ENCODE peak calls at places on chromosomes 11 and 22, in six cellular contexts. O is CD8-positive, alpha-beta T cell; C is left ventricle myocardium inferior; S is right atrium auricular region; T is psoas muscle; K is uterus. J is an unnamed sample. For H3K36me3 and H3K9me3, the result is how much of the 10 kb centered on the place peaks cover.

GRCh38 chr11:122215244-122215992 is 99.4 kb upstream of the BLID start:
- DNase-seq in O (no peak), C (peak), S (peak), T (peak), K (peak), J (peak)

GRCh38 chr22:31400023-31400397 is 606 bp downstream of the DRG1 start:
- DNase-seq in O (no peak), C (no peak), S (no peak), T (no peak), K (no peak), J (no peak)

GRCh38 chr22:37403267-37403960 is 23.9 kb downstream of the ELFN2 start:
- DNase-seq in O (no peak), C (no peak), S (no peak), T (no peak), K (no peak), J (no peak)

GRCh38 chr11:69449320-69450063 is 32.0 kb upstream of the LINC01488 start:
- DNase-seq in O (no peak), C (peak), S (peak), T (peak), K (peak), J (peak)

GRCh38 chr11:61718613-61719302 is 33.7 kb upstream of the MYRF start:
- DNase-seq in O (no peak), C (peak), S (no peak), T (no peak), K (peak), J (peak)

GRCh38 chr11:71252434-71252781 is at the start of gene SHANK2:
- DNase-seq in O (no peak), C (no peak), S (no peak), T (no peak), K (no peak), J (no peak)

GRCh38 chr11:15501566-15501965 is 386.8 kb downstream of the INSC start:
- DNase-seq in O (no peak), C (no peak), S (no peak), T (no peak), K (no peak), J (no peak)

GRCh38 chr11:84524422-84525051 is 1102.6 kb downstream of the DLG2 start:
- DNase-seq in O (no peak), C (no peak), S (no peak), T (no peak), K (no peak), J (no peak)

GRCh38 chr11:65083134-65083833 is 556 bp downstream of the CDCA5 start:
- DNase-seq in O (no peak), C (no peak), S (no peak), T (no peak), K (no peak), J (no peak)

GRCh38 chr22:41862160-41862529 is 29.2 kb downstream of the SREBF2 start:
- DNase-seq in O (peak), C (no peak), S (no peak), T (no peak), K (no peak), J (no peak)

GRCh38 chr22:37544955-37545702 is 15.2 kb upstream of the CDC42EP1 start:
- DNase-seq in O (peak), C (peak), S (peak), T (peak), K (peak), J (peak)

GRCh38 chr22:30802202-30803166 is 107.8 kb downstream of the OSBP2 start:
- DNase-seq in O (peak), C (peak), S (peak), T (peak), K (peak), J (peak)

GRCh38 chr22:26835929-26836528 is 178.6 kb downstream of the MIAT start:
- DNase-seq in O (peak), C (no peak), S (no peak), T (no peak), K (no peak), J (no peak)

GRCh38 chr22:23713696-23714595 is 23.1 kb downstream of the RGL4 start:
- DNase-seq in O (no peak), C (no peak), S (no peak), T (no peak), K (no peak), J (no peak)

GRCh38 chr11:131748146-131749050 is 378.0 kb downstream of the NTM start:
- DNase-seq in O (no peak), C (peak), S (peak), T (peak), K (peak), J (peak)

GRCh38 chr11:33227578-33228261 is 29.5 kb upstream of the HIPK3 start:
- DNase-seq in O (no peak), C (no peak), S (no peak), T (no peak), K (no peak), J (no peak)

GRCh38 chr11:123797065-123797940 is 8.8 kb downstream of the OR6M1 start:
- DNase-seq in O (no peak), C (no peak), S (no peak), T (no peak), K (no peak), J (no peak)

GRCh38 chr22:29757096-29757495 is 9.7 kb downstream of the ZMAT5 start:
- DNase-seq in O (no peak), C (no peak), S (no peak), T (no peak), K (no peak), J (no peak)

GRCh38 chr22:26623984-26624383 is 2.2 kb downstream of the CRYBA4 start:
- DNase-seq in O (no peak), C (no peak), S (no peak), T (no peak), K (no peak), J (no peak)

GRCh38 chr22:45441158-45441557 is 27.7 kb downstream of the RIBC2 start:
- DNase-seq in O (no peak), C (peak), S (peak), T (peak), K (peak), J (peak)

GRCh38 chr22:21735198-21736083 is at the start of gene YPEL1:
- DNase-seq in O (peak), C (peak), S (peak), T (peak), K (peak), J (peak)

GRCh38 chr11:45110562-45110961 is 35.9 kb upstream of the PRDM11 start:
- DNase-seq in O (peak), C (no peak), S (no peak), T (no peak), K (peak), J (peak)

GRCh38 chr11:9763301-9763700 is 99.4 kb downstream of the SWAP70 start:
- DNase-seq in O (no peak), C (no peak), S (no peak), T (no peak), K (no peak), J (no peak)

GRCh38 chr11:75031771-75032549 is 43.2 kb downstream of the NEU3 start:
- DNase-seq in O (peak), C (peak), S (peak), T (peak), K (peak), J (peak)

GRCh38 chr22:23178512-23179254 is 1.6 kb upstream of the BCR start:
- DNase-seq in O (peak), C (peak), S (peak), T (peak), K (peak), J (peak)

GRCh38 chr11:125069796-125070195 is 6.7 kb downstream of the SLC37A2 start:
- DNase-seq in O (no peak), C (no peak), S (no peak), T (no peak), K (no peak), J (no peak)

GRCh38 chr11:119509969-119510401 is 87.0 kb upstream of the THY1 start:
- DNase-seq in O (no peak), C (peak), S (peak), T (peak), K (peak), J (no peak)

GRCh38 chr11:62999649-63000048 is 14.9 kb upstream of the SLC22A6 start:
- DNase-seq in O (no peak), C (no peak), S (no peak), T (no peak), K (no peak), J (no peak)

GRCh38 chr22:23688571-23688970 is 2.2 kb upstream of the RGL4 start:
- DNase-seq in O (no peak), C (no peak), S (no peak), T (no peak), K (no peak), J (no peak)

GRCh38 chr11:45102810-45103621 is 43.4 kb upstream of the PRDM11 start:
- DNase-seq in O (peak), C (no peak), S (peak), T (peak), K (no peak), J (peak)

GRCh38 chr22:38201718-38202436 is at the start of gene MAFF:
- DNase-seq in O (peak), C (peak), S (peak), T (peak), K (peak), J (peak)

GRCh38 chr11:72814139-72814830 is at the start of gene ATG16L2:
- DNase-seq in O (peak), C (peak), S (peak), T (peak), K (peak), J (peak)

GRCh38 chr22:22842085-22842484 is 45.5 kb upstream of the IGLL5 start:
- DNase-seq in O (no peak), C (no peak), S (no peak), T (no peak), K (no peak), J (no peak)

GRCh38 chr22:44724416-44724815 is 22.4 kb downstream of the PRR5 start:
- DNase-seq in O (no peak), C (no peak), S (no peak), T (no peak), K (no peak), J (no peak)

GRCh38 chr22:38413085-38414008 is 41.7 kb downstream of the KCNJ4 start:
- DNase-seq in O (peak), C (peak), S (no peak), T (no peak), K (peak), J (peak)

GRCh38 chr11:116885951-116886629 is 48.7 kb upstream of the APOA1 start:
- DNase-seq in O (no peak), C (no peak), S (no peak), T (no peak), K (no peak), J (no peak)

GRCh38 chr11:59953463-59954218 is 10.2 kb upstream of the OOSP4A start:
- DNase-seq in O (no peak), C (no peak), S (no peak), T (no peak), K (no peak), J (no peak)

GRCh38 chr11:34149786-34150185 is 44.4 kb downstream of the NAT10 start:
- DNase-seq in O (no peak), C (no peak), S (no peak), T (no peak), K (no peak), J (no peak)

GRCh38 chr11:62552465-62552782 is 5.8 kb upstream of the AHNAK start:
- DNase-seq in O (no peak), C (peak), S (no peak), T (no peak), K (peak), J (no peak)

GRCh38 chr11:115418626-115419025 is 85.6 kb downstream of the CADM1 start:
- DNase-seq in O (no peak), C (no peak), S (no peak), T (no peak), K (no peak), J (no peak)

DNA sequence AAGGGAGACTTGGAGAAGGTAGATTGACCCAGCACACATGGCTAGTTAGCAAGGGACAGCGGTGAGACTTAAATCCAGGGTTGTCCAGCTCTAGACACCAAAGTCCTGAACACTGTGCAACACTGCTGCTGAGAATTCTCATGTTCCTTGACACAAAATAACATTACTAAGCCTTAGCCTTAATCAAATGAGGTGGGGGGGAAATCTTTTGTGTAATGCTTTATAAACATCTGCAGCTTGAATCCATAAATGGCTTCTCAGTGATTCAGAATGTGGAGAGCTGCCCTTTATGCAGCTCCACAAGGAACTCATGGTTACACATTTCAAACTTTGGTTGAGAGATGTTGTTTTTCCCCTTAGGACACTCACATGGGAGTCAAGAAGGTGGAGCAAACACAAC is 80.0 kb downstream of the CD44 start:
- DNase-seq in O (no peak), C (no peak), S (no peak), T (no peak), K (no peak), J (no peak)
- H3K36me3 ChIP-seq in O (half or more), C (under half), S (under half), T (under half), K (under half), J (half or more)

GRCh38 chr22:20127869-20128618 is 3.6 kb upstream of the ZDHHC8 start:
- DNase-seq in O (no peak), C (no peak), S (no peak), T (no peak), K (no peak), J (no peak)

GRCh38 chr22:20129747-20130014 is 1.9 kb upstream of the ZDHHC8 start:
- DNase-seq in O (no peak), C (no peak), S (no peak), T (no peak), K (no peak), J (no peak)

GRCh38 chr22:20128619-20128901 is 3.0 kb upstream of the ZDHHC8 start:
- DNase-seq in O (no peak), C (no peak), S (no peak), T (no peak), K (no peak), J (no peak)

GRCh38 chr22:20130319-20130718 is 1.3 kb upstream of the ZDHHC8 start:
- DNase-seq in O (no peak), C (no peak), S (no peak), T (no peak), K (no peak), J (no peak)

DNA sequence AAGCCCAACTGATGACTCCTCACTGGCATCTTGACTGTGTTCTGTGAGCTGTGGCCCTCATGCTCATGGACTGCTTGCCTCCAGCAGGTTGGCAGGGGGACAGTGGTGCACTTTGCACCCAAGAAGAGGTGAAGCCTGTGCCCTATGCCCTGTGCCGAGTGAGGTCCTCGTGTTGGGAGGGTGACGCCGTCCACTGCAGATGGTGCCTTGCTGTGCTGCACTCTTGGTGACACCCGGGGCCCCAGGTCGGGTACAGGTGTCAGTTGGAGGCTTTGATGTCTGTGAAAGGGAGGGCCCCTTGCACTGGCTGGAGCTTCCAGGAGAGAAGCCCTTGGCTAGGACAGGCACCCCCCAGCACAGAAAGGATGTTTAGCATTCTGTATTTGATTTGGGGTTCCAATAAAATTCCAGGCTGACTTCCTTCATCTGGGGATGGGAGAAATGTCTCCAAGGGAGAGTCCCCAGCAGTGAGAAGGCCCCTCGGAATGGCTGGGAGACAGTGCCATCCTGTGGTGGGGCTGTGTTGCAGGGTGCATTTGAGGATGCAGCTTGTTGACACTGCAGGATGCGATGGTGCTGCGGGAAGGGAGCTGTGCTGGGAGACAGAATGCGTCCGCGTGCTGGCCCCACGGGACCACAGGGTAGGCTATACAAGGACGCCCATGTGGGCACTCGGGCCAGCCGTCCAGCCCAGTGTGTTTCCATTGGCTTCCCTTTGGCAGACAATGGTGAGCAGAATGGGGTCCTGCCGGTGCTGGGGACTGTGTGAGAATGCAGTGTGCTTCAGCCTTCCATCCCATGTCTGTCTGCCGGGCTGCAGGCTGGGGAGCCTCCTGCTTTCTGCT is 2.5 kb upstream of the ZDHHC8 start:
- DNase-seq in O (peak), C (no peak), S (no peak), T (no peak), K (no peak), J (no peak)
- TF ChIP-seq CTCF in O (peak), C (peak), S (no peak), T (peak), K (no peak), J (peak)

GRCh38 chr11:104999716-105000115 is 23.3 kb downstream of the CASP5 start:
- DNase-seq in O (no peak), C (no peak), S (no peak), T (no peak), K (no peak), J (no peak)
- H3K9me3 ChIP-seq in O (under half), C (under half), S (under half), T (under half), K (under half), J (under half)

GRCh38 chr11:67503119-67504022 is 1.8 kb downstream of the PITPNM1 start:
- DNase-seq in O (no peak), C (no peak), S (no peak), T (no peak), K (no peak), J (no peak)

GRCh38 chr11:67501854-67502253 is 3.3 kb downstream of the PITPNM1 start:
- DNase-seq in O (no peak), C (no peak), S (no peak), T (no peak), K (no peak), J (no peak)

GRCh38 chr11:67499808-67500793 is 5.1 kb downstream of the PITPNM1 start:
- DNase-seq in O (no peak), C (no peak), S (no peak), T (no peak), K (no peak), J (no peak)

GRCh38 chr11:67502328-67502979 is 2.7 kb downstream of the PITPNM1 start:
- DNase-seq in O (no peak), C (no peak), S (no peak), T (no peak), K (no peak), J (no peak)

GRCh38 chr11:67500818-67501584 is 4.2 kb downstream of the PITPNM1 start:
- DNase-seq in O (no peak), C (no peak), S (no peak), T (no peak), K (no peak), J (no peak)
- H3K36me3 ChIP-seq in O (under half), C (under half), S (under half), T (under half), K (under half), J (under half)

DNA sequence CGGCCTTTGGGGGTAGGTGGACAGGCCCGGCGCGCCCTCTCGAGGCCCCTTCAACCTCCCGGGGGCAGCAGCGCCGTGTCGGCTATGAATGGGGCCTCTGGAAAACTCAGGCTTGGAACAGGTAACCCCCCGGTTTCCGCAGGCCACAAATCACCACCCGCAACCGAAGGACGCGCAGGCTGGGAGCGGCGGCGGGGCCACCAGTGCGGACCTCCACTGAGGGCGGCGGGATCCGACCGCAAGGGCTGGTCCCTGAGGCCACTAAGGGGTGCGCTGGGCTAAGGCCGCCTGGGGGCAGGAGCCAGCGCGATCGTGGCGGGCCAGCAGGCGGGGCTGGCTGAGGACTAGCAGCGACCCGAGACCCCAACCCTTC is 695 bp upstream of the ATF4 start:
- DNase-seq in O (no peak), C (peak), S (peak), T (peak), K (peak), J (peak)
- TF ChIP-seq CTCF in O (no peak), C (peak), S (peak), T (peak), K (peak), J (peak)

GRCh38 chr22:47307812-47308211 is 545.4 kb downstream of the TBC1D22A start:
- DNase-seq in O (no peak), C (no peak), S (no peak), T (no peak), K (no peak), J (no peak)
- H3K9me3 ChIP-seq in O (under half), C (under half), S (under half), T (under half), K (under half), J (under half)

DNA sequence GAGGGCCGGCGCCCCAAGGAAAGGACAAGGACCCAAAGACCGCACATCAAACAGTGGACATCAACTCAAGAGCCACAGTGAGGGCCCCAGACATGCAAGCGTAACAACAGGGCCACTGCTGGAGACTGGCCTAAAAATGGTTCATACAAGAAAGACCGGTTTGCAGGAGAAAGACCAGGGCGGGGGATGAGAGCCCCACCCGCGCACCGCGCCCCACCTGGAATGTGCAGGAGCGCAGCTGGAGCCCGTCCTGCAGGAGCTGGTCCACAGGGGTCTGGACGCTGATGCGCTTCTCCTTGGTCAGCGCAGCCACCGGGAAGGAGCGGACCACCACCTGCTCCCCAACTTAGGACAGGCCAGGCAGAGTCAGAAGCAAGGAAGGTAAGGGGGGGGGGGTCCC is 13.9 kb downstream of the SBF1 start:
- DNase-seq in O (no peak), C (no peak), S (no peak), T (no peak), K (no peak), J (no peak)
- H3K36me3 ChIP-seq in O (half or more), C (half or more), S (half or more), T (half or more), K (under half), J (under half)

J was measured in heart right ventricle.